ENCODE peak calls at places on chromosomes 6 and 20, in ten cellular contexts. G is breast epithelium, U is upper lobe of left lung, P is Peyer's patch, E is GM12892, Z is vagina, Y is IMR-90, B is spleen, I is gastrocnemius medialis, H is testis. M is an unnamed sample.

GRCh38 chr6:139161169-139161568 is 26.3 kb downstream of the HECA start:
- DNase-seq in U (no peak), H (no peak), Y (peak; percentile 69), I (no peak), P (no peak), B (no peak), Z (no peak), E (no peak), G (no peak), M (no peak)

GRCh38 chr6:166614171-166614583 is 12.9 kb downstream of the RPS6KA2 start:
- DNase-seq in P (peak; percentile 42), G (no peak), Z (peak; percentile 67), H (no peak), B (no peak), U (peak; percentile 64), Y (no peak), I (no peak), E (no peak), M (no peak)

GRCh38 chr6:132354517-132355167 is 46.6 kb downstream of the MOXD1 start:
- DNase-seq in Z (no peak), E (no peak), P (no peak), U (no peak), H (no peak), I (no peak), Y (no peak), G (no peak), B (peak; percentile 93), M (no peak)

GRCh38 chr20:44038681-44039123 is 124.0 kb downstream of the TOX2 start:
- DNase-seq in U (no peak), H (no peak), Y (no peak), I (no peak), P (peak; percentile 39), B (peak; percentile 61), Z (peak; percentile 46), G (peak; percentile 2), E (no peak), M (no peak)

GRCh38 chr6:148530394-148530923 is 187.8 kb downstream of the SASH1 start:
- DNase-seq in E (no peak), G (no peak), Z (no peak), U (no peak), H (no peak), Y (peak; percentile 98), P (no peak), B (no peak), I (no peak), M (peak; percentile 41)

GRCh38 chr20:40961686-40962640 is 66.7 kb upstream of the TOP1 start:
- DNase-seq in Y (peak; percentile 7), B (no peak), H (no peak), Z (peak; percentile 88), P (no peak), E (no peak), U (no peak), I (no peak), G (peak; percentile 64), M (no peak)

GRCh38 chr6:16239798-16240123 is 1.4 kb downstream of the GMPR start:
- DNase-seq in Z (no peak), I (no peak), H (no peak), G (no peak), E (no peak), P (no peak), U (no peak), B (no peak), Y (peak; percentile 49), M (peak; percentile 91)

GRCh38 chr6:80183019-80183418 is 76.5 kb downstream of the BCKDHB start:
- DNase-seq in E (no peak), G (no peak), Z (no peak), B (no peak), I (no peak), U (no peak), Y (no peak), P (no peak), H (no peak), M (no peak)

GRCh38 chr6:163554663-163555062 is 140.1 kb downstream of the QKI start:
- DNase-seq in B (peak; percentile 72), U (no peak), P (no peak), H (peak; percentile 55), Y (peak; percentile 34), I (no peak), G (no peak), E (no peak), Z (no peak), M (peak; percentile 75)

GRCh38 chr6:27864906-27865883 is 47.0 kb downstream of the OR2B2 start:
- DNase-seq in I (peak; percentile 29), G (peak; percentile 70), Z (no peak), Y (peak; percentile 99), P (peak; percentile 82), B (peak; percentile 95), H (peak; percentile 83), U (peak; percentile 92), E (peak; percentile 51), M (peak; percentile 98)
- TF ChIP-seq POLR2A in I (peak; percentile 28), G (peak; percentile 53), Z (no peak), Y (peak; percentile 94), P (peak; percentile 84), B (peak; percentile 69), H (no peak), U (peak; percentile 55), E (peak; percentile 95), M (peak; percentile 99)

GRCh38 chr6:83854766-83855165 is 1.6 kb downstream of the RIPPLY2 start:
- DNase-seq in P (no peak), U (no peak), H (no peak), Z (no peak), G (no peak), Y (no peak), E (no peak), B (no peak), I (no peak), M (no peak)

GRCh38 chr6:83861077-83861476 is 1.6 kb downstream of the CYB5R4 start:
- DNase-seq in G (no peak), I (no peak), U (no peak), H (no peak), Y (no peak), E (no peak), P (no peak), B (no peak), Z (no peak), M (no peak)

GRCh38 chr6:83860347-83860731 is 850 bp downstream of the CYB5R4 start:
- DNase-seq in I (no peak), Y (no peak), B (no peak), U (no peak), P (no peak), Z (no peak), H (no peak), E (no peak), G (no peak), M (peak; percentile 49)

GRCh38 chr6:83862776-83863471 is 3.4 kb downstream of the CYB5R4 start:
- DNase-seq in G (no peak), H (no peak), Z (no peak), I (no peak), U (no peak), B (no peak), Y (peak; percentile 69), E (no peak), P (no peak), M (no peak)

GRCh38 chr6:83859410-83860346 is at the start of gene CYB5R4:
- DNase-seq in H (peak; percentile 97), I (peak; percentile 85), Z (no peak), B (peak; percentile 99), G (peak; percentile 91), P (peak; percentile 97), Y (peak; percentile 96), U (peak; percentile 98), E (peak; percentile 83), M (peak; percentile 97)
- TF ChIP-seq POLR2A in H (peak; percentile 27), I (peak; percentile 82), Z (peak; percentile 82), B (peak; percentile 70), G (peak; percentile 65), P (peak; percentile 92), Y (peak; percentile 79), U (peak; percentile 78), E (peak; percentile 93), M (peak; percentile 93)

GRCh38 chr20:1331801-1332453 is 3.0 kb upstream of the SDCBP2 start:
- DNase-seq in H (peak; percentile 7), E (no peak), B (peak; percentile 24), I (no peak), G (peak; percentile 11), Y (no peak), Z (peak; percentile 64), U (no peak), P (peak; percentile 18), M (no peak)

GRCh38 chr20:1328680-1329330 is at the start of gene SDCBP2:
- DNase-seq in B (peak; percentile 69), E (no peak), Y (no peak), I (no peak), H (peak; percentile 12), Z (peak; percentile 96), U (no peak), P (peak; percentile 89), G (peak; percentile 71), M (no peak)

GRCh38 chr20:1331101-1331500 is 2.2 kb upstream of the SDCBP2 start:
- DNase-seq in B (peak; percentile 48), U (no peak), E (no peak), I (no peak), G (peak; percentile 11), P (peak; percentile 29), H (peak; percentile 7), Z (peak; percentile 55), Y (no peak), M (no peak)

GRCh38 chr20:1327827-1328679 is 886 bp downstream of the SDCBP2 start:
- DNase-seq in E (no peak), Y (no peak), U (no peak), P (peak; percentile 74), B (peak; percentile 50), H (peak; percentile 13), I (no peak), G (peak; percentile 17), Z (peak; percentile 92), M (no peak)

GRCh38 chr20:1330075-1330830 is 1.3 kb upstream of the SDCBP2 start:
- DNase-seq in P (peak; percentile 82), I (peak; percentile 85), E (no peak), U (no peak), H (peak; percentile 58), B (peak; percentile 80), G (peak; percentile 77), Y (no peak), Z (peak; percentile 96), M (peak; percentile 12)
- TF ChIP-seq POLR2A in P (peak; percentile 25), I (peak; percentile 87), E (no peak), U (no peak), H (no peak), B (no peak), G (no peak), Y (no peak), Z (no peak), M (no peak)

GRCh38 chr6:34788111-34788510 is 3.8 kb upstream of the BLTP3A start:
- DNase-seq in I (no peak), G (no peak), B (no peak), Z (no peak), Y (no peak), P (no peak), H (no peak), U (no peak), E (no peak), M (no peak)

GRCh38 chr6:34793877-34794276 is 2.0 kb downstream of the BLTP3A start:
- DNase-seq in U (no peak), E (no peak), I (no peak), B (no peak), P (no peak), Z (no peak), H (no peak), G (no peak), Y (no peak), M (no peak)

GRCh38 chr6:34792605-34793500 is 970 bp downstream of the BLTP3A start:
- DNase-seq in U (no peak), B (peak; percentile 74), E (peak; percentile 22), I (peak; percentile 19), G (peak; percentile 20), H (peak; percentile 42), Z (no peak), Y (peak; percentile 55), P (no peak), M (peak; percentile 84)

GRCh38 chr6:34791842-34792604 is at the start of gene BLTP3A:
- DNase-seq in I (peak; percentile 41), E (peak; percentile 92), G (no peak), U (peak; percentile 97), Z (no peak), B (peak; percentile 95), H (peak; percentile 79), Y (peak; percentile 62), P (peak; percentile 81), M (peak; percentile 93)

GRCh38 chr6:34791164-34791841 is 580 bp upstream of the BLTP3A start:
- DNase-seq in H (peak; percentile 77), E (peak; percentile 33), Z (no peak), U (peak; percentile 40), B (peak; percentile 84), Y (peak; percentile 17), I (peak; percentile 23), P (peak; percentile 71), G (peak; percentile 25), M (peak; percentile 79)
- TF ChIP-seq POLR2A in H (no peak), E (no peak), Z (no peak), U (no peak), B (no peak), Y (no peak), I (no peak), P (no peak), G (no peak), M (no peak)

M was measured in erythroblast.